ENCODE peak calls at places on chromosome 1, in four cellular contexts. K, M, U and X are unnamed samples.

GRCh38 chr1:15707239-15707940 is 23.3 kb downstream of the PLEKHM2 start:
- DNase-seq in K (no peak), M (no peak), U (no peak), X (no peak)

GRCh38 chr1:3466366-3467075 is 12.1 kb downstream of the ARHGEF16 start:
- DNase-seq in K (no peak), M (no peak), U (no peak), X (no peak)

GRCh38 chr1:117633423-117633822 is 27.6 kb downstream of the TENT5C start:
- DNase-seq in K (no peak), M (no peak), U (no peak), X (no peak)

GRCh38 chr1:170288155-170288554 is 142.4 kb downstream of the NTMT2 start:
- DNase-seq in K (no peak), M (no peak), U (no peak), X (no peak)

GRCh38 chr1:119367332-119368124 is 1.1 kb upstream of the HAO2 start:
- DNase-seq in K (no peak), M (peak), U (no peak), X (peak)

GRCh38 chr1:59892836-59893811 is 33.4 kb downstream of the CYP2J2 start:
- DNase-seq in K (no peak), M (no peak), U (no peak), X (no peak)

GRCh38 chr1:221555689-221556433 is 186.0 kb downstream of the DUSP10 start:
- DNase-seq in K (no peak), M (no peak), U (no peak), X (no peak)

GRCh38 chr1:208766812-208767211 is 522.6 kb upstream of the PLXNA2 start:
- DNase-seq in K (no peak), M (no peak), U (no peak), X (no peak)

GRCh38 chr1:205276334-205277065 is 45.0 kb downstream of the NUAK2 start:
- DNase-seq in K (no peak), M (no peak), U (no peak), X (no peak)

GRCh38 chr1:16163882-16164820 is 8.3 kb upstream of the EPHA2 start:
- DNase-seq in K (no peak), M (peak), U (peak), X (no peak)

GRCh38 chr1:156100205-156100995 is 14.1 kb upstream of the LMNA start:
- DNase-seq in K (no peak), M (no peak), U (no peak), X (no peak)

GRCh38 chr1:85734961-85735360 is 26.7 kb upstream of the ZNHIT6 start:
- DNase-seq in K (no peak), M (no peak), U (no peak), X (peak)

GRCh38 chr1:116243673-116244101 is 129.4 kb upstream of the ATP1A1 start:
- DNase-seq in K (no peak), M (no peak), U (no peak), X (no peak)

GRCh38 chr1:108051625-108052382 is 86.8 kb upstream of the VAV3 start:
- DNase-seq in K (no peak), M (no peak), U (no peak), X (no peak)

GRCh38 chr1:241118049-241118448 is 239.0 kb downstream of the RGS7 start:
- DNase-seq in K (no peak), M (no peak), U (no peak), X (no peak)

GRCh38 chr1:10687782-10688408 is 108.6 kb downstream of the CASZ1 start:
- DNase-seq in K (no peak), M (no peak), U (no peak), X (no peak)

DNA sequence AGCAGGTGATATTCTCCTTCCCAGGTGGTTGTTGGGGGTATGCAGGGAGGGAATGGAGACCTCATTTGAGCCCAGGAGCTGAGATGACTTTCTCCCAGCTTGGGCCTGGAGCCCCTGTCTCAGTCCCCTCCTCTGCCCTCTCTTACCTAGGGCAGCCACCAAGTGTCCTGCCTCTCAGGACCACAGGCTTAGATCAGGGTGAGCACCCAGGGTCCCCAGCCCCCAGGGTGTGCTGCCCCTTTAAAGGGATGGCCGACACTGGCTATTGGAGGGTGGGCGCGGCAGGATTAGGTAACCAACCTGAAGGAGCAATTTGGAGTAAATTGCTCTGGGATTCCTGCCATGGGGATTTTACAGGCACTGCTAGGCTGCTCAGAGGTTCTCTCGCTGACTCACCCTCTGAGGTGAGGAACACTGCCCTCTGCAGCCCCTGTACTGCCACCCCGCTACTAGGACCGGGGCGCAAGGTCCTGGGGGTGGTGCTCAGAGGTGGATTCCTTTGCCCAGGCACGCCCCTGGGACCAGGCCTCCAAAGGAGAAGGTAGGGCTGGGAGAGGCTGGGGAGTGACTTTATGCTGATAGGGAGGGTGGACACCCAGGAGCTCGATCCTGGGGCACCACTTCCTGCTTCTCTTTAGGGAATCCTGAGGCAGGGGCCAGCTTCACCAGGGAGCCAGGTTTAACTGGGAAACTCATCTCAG is 1.5 kb downstream of the RPS6KA1 start:
- DNase-seq in K (no peak), M (peak), U (no peak), X (peak)
- TF ChIP-seq CTCF in K (no peak), M (peak), U (peak), X (no peak)

DNA sequence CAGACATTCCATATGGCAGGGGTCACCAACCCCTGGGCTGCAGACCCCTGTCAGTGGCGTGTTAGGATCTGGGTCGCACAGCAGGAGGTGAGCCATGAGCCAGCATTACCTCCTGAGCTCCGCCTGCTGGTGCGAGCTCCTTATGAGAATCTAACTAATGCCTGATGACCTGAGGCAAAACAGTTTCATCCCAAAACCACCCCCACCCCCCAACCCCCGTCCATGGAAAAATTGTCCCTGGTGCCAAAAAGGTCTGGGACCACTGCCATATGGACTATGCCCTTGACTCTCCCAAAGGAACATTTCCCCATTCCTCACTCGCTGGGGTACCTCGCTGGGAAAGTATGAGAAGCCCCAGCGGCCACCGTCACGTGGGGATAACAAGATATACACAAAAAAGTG is 6.4 kb upstream of the CPT2 start:
- DNase-seq in K (no peak), M (no peak), U (peak), X (no peak)
- TF ChIP-seq CTCF in K (no peak), M (peak), U (peak), X (no peak)

DNA sequence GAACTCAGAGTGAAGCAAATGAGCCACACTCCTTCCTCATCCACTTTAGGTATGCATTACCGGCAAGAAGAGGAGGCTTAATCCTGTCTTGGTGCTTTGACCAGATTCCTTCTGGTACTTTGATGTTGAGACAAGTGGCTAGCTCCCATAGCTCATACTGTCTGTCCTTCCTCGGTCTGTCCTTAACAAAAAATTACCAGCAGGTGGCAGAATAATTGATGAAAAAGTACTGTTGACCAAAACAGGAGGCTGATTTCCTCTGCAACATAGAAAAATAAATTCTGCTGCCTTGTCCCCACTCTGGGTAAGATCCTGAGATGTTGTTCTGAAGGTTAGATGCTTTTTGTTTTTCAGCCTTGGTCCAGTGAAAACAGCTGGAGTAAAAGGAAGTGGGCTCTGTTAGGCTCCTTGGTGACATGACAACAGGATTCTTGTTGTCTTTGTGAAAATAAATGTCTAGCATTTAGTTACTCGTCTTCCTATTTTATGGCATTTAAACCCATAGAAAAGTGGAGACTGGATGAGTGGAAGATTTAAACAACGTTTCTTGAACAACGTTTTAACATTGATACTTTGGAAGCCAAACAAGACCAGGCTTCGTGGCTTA is 11.2 kb upstream of the HJV start:
- DNase-seq in K (no peak), M (peak), U (peak), X (no peak)
- TF ChIP-seq CTCF in K (peak), M (peak), U (peak), X (peak)

DNA sequence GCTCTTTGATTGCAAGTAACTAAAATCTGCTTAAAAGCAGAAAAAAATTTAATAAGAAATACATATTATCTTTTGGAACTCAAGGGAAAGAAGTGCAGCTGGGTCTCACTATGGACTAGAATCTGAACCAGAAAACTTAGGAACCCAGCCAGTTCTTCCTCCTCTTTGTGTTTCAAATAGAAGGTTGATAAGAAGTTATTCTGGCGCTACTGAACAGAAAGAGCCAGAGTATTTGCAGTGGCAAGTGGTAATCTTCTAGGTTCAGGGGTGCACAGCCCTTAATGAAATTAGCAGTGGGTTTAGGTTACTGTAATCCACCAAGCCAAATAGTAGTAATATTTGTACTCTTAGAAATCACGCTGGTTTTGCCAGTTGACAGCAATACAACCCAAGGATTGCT is 28.5 kb downstream of the BTBD8 start:
- DNase-seq in K (no peak), M (no peak), U (no peak), X (no peak)
- TF ChIP-seq CTCF in K (no peak), M (no peak), U (no peak), X (no peak)

DNA sequence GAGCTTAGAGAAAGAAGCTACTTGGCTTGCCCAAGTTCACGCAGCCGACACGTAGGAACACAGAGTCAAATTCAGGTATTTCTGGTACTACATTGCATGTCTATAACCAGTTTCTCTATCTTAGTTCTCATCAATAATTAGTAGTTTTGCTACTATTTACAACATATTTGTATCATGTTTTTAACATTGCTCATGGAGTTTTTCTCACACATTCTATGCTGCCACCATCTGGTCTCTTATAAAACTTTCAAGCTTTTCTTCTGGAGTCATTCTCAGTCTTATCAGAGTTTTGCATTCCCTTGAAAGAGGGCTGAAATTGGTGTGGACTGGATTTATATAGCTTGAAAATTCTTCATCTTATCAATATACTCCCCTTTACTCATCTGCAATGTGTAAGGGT is 118.8 kb upstream of the PALMD start:
- DNase-seq in K (no peak), M (peak), U (no peak), X (no peak)
- TF ChIP-seq CTCF in K (peak), M (peak), U (peak), X (no peak)

GRCh38 chr1:203287109-203287893 is 18.0 kb upstream of the BTG2 start:
- DNase-seq in K (no peak), M (no peak), U (no peak), X (no peak)

GRCh38 chr1:203288351-203288894 is 16.9 kb upstream of the BTG2 start:
- DNase-seq in K (no peak), M (no peak), U (no peak), X (no peak)

GRCh38 chr1:203287896-203288295 is 17.4 kb upstream of the BTG2 start:
- DNase-seq in K (no peak), M (no peak), U (no peak), X (no peak)

GRCh38 chr1:203284411-203285208 is 20.7 kb upstream of the BTG2 start:
- DNase-seq in K (no peak), M (no peak), U (no peak), X (no peak)

GRCh38 chr1:203286161-203286984 is 18.9 kb upstream of the BTG2 start:
- DNase-seq in K (no peak), M (no peak), U (no peak), X (no peak)
- TF ChIP-seq CTCF in K (no peak), M (no peak), U (no peak), X (no peak)

GRCh38 chr1:6581561-6582305 is 1.9 kb downstream of the ZBTB48 start:
- DNase-seq in K (no peak), M (no peak), U (no peak), X (no peak)

GRCh38 chr1:6580119-6580587 is 359 bp downstream of the ZBTB48 start:
- DNase-seq in K (no peak), M (no peak), U (no peak), X (no peak)

GRCh38 chr1:6579374-6580118 is at the start of gene ZBTB48:
- DNase-seq in K (peak), M (peak), U (peak), X (peak)

GRCh38 chr1:6582370-6582769 is 2.6 kb downstream of the ZBTB48 start:
- DNase-seq in K (no peak), M (no peak), U (no peak), X (no peak)

GRCh38 chr1:6580588-6581270 is 935 bp downstream of the ZBTB48 start:
- DNase-seq in K (no peak), M (no peak), U (no peak), X (no peak)
- TF ChIP-seq CTCF in K (peak), M (no peak), U (peak), X (no peak)

GRCh38 chr1:168368131-168368530 is 87.5 kb downstream of the TBX19 start:
- DNase-seq in K (no peak), M (no peak), U (no peak), X (no peak)

GRCh38 chr1:168361252-168361651 is 80.6 kb downstream of the TBX19 start:
- DNase-seq in K (no peak), M (no peak), U (no peak), X (no peak)

GRCh38 chr1:168369655-168370054 is 89.0 kb downstream of the TBX19 start:
- DNase-seq in K (no peak), M (no peak), U (no peak), X (no peak)

GRCh38 chr1:168362991-168363390 is 82.3 kb downstream of the TBX19 start:
- DNase-seq in K (no peak), M (no peak), U (no peak), X (no peak)

DNA sequence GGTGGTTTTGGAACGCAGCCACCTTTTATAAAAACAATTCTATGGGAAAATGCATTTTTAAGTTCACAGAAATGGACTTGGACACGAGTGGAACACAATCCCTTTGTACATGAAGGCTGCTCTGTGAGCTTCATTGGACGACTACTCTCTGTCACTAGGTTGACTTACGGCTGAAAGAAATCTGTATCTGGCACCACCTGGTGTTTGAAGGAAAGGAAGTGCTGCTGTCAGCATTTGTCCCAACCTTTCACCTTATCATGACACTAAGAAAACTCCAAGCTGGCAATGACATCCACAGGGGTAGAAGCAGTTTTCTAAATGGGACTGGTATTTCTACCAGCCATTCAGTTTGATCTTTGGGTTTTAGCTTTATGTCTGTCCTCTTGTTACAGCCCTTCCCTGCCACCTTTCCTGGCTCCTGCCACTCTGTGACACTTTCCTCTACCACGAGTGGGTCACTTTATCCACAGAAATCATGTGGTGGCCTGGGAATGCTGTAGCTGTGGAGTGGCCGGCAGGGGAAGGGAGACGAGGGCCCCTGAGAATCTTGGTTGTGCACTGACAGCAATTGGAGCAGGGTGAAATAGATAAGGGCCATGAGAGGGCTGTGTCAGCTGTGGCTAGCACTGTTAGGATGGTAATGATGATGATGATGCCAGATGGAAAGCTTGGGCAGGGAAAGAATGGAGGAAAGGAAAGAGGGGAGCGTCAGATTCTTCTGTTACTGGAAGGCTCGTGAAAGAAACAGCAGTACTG is 85.2 kb downstream of the TBX19 start:
- DNase-seq in K (no peak), M (no peak), U (no peak), X (no peak)
- TF ChIP-seq CTCF in K (peak), M (no peak), U (peak), X (no peak)